ENCODE peak calls at places on chromosomes 6 and 20, in ten cellular contexts. W, T, B, R, X, U, K, Z, S and G are unnamed samples.

GRCh38 chr6:11207199-11207968 is 25.1 kb downstream of the NEDD9 start:
- DNase-seq in W (no peak), T (peak), B (peak), R (peak), X (no peak), U (no peak), K (no peak), Z (no peak), S (peak), G (no peak)

GRCh38 chr6:106495014-106495413 is 134.3 kb downstream of the RTN4IP1 start:
- DNase-seq in W (no peak), T (no peak), B (no peak), R (no peak), X (no peak), U (no peak), K (no peak), Z (no peak), S (no peak), G (no peak)

GRCh38 chr6:76481101-76481500 is 408.6 kb upstream of the IMPG1 start:
- DNase-seq in W (no peak), T (no peak), B (no peak), R (no peak), X (no peak), U (no peak), K (no peak), Z (no peak), S (no peak), G (no peak)

GRCh38 chr6:166729658-166730057 is 102.6 kb upstream of the RPS6KA2 start:
- DNase-seq in W (no peak), T (no peak), B (no peak), R (no peak), X (no peak), U (no peak), K (no peak), Z (no peak), S (no peak), G (no peak)

GRCh38 chr6:22149501-22150490 is 147.0 kb downstream of the PRL start:
- DNase-seq in W (no peak), T (no peak), B (no peak), R (peak), X (peak), U (no peak), K (peak), Z (no peak), S (no peak), G (no peak)

GRCh38 chr20:44104807-44105517 is 82.0 kb downstream of the JPH2 start:
- DNase-seq in W (no peak), T (no peak), B (no peak), R (peak), X (no peak), U (no peak), K (no peak), Z (no peak), S (peak), G (no peak)

GRCh38 chr6:51468704-51469103 is 618.7 kb downstream of the PKHD1 start:
- DNase-seq in W (no peak), T (no peak), B (no peak), R (no peak), X (no peak), U (no peak), K (no peak), Z (no peak), S (no peak), G (no peak)

GRCh38 chr6:137904822-137905617 is 38.0 kb downstream of the TNFAIP3 start:
- DNase-seq in W (peak), T (no peak), B (no peak), R (no peak), X (no peak), U (no peak), K (no peak), Z (peak), S (no peak), G (no peak)

GRCh38 chr6:21741221-21742109 is 147.9 kb downstream of the SOX4 start:
- DNase-seq in W (no peak), T (no peak), B (no peak), R (no peak), X (no peak), U (no peak), K (no peak), Z (no peak), S (no peak), G (no peak)

GRCh38 chr6:18359237-18359885 is 27.8 kb upstream of the RNF144B start:
- DNase-seq in W (no peak), T (no peak), B (no peak), R (no peak), X (no peak), U (no peak), K (no peak), Z (no peak), S (no peak), G (no peak)

GRCh38 chr6:35603326-35604202 is 85.2 kb downstream of the FKBP5 start:
- DNase-seq in W (no peak), T (no peak), B (no peak), R (no peak), X (no peak), U (no peak), K (no peak), Z (no peak), S (no peak), G (no peak)

GRCh38 chr6:32212076-32212760 is 11.6 kb downstream of the NOTCH4 start:
- DNase-seq in W (no peak), T (no peak), B (no peak), R (no peak), X (no peak), U (no peak), K (no peak), Z (no peak), S (no peak), G (no peak)

GRCh38 chr6:21678990-21679389 is 85.4 kb downstream of the SOX4 start:
- DNase-seq in W (no peak), T (no peak), B (no peak), R (peak), X (no peak), U (no peak), K (no peak), Z (no peak), S (no peak), G (no peak)

GRCh38 chr6:83921315-83921714 is 61.8 kb downstream of the CYB5R4 start:
- DNase-seq in W (no peak), T (no peak), B (no peak), R (no peak), X (no peak), U (no peak), K (no peak), Z (no peak), S (no peak), G (no peak)

GRCh38 chr20:39269031-39269461 is 306.9 kb downstream of the DHX35 start:
- DNase-seq in W (no peak), T (no peak), B (no peak), R (peak), X (peak), U (peak), K (peak), Z (peak), S (peak), G (peak)

GRCh38 chr20:11473971-11474370 is 443.7 kb upstream of the BTBD3 start:
- DNase-seq in W (no peak), T (no peak), B (no peak), R (no peak), X (no peak), U (no peak), K (no peak), Z (no peak), S (no peak), G (no peak)

GRCh38 chr6:28802417-28803336 is 121.1 kb downstream of the TRIM27 start:
- DNase-seq in W (no peak), T (no peak), B (peak), R (peak), X (no peak), U (no peak), K (no peak), Z (no peak), S (no peak), G (no peak)

GRCh38 chr6:9085054-9085746 is 649.9 kb upstream of the SLC35B3 start:
- DNase-seq in W (no peak), T (no peak), B (no peak), R (no peak), X (no peak), U (no peak), K (no peak), Z (no peak), S (no peak), G (no peak)

GRCh38 chr6:10258341-10258740 is 156.5 kb downstream of the TFAP2A start:
- DNase-seq in W (no peak), T (no peak), B (no peak), R (no peak), X (no peak), U (no peak), K (no peak), Z (no peak), S (no peak), G (no peak)

GRCh38 chr6:40611416-40611815 is 24.3 kb upstream of the LRFN2 start:
- DNase-seq in W (no peak), T (no peak), B (no peak), R (no peak), X (no peak), U (no peak), K (no peak), Z (no peak), S (no peak), G (no peak)

GRCh38 chr6:163986313-163986712 is 571.8 kb downstream of the QKI start:
- DNase-seq in W (no peak), T (no peak), B (no peak), R (peak), X (no peak), U (no peak), K (no peak), Z (no peak), S (no peak), G (no peak)

GRCh38 chr6:144400321-144400720 is 115.2 kb downstream of the UTRN start:
- DNase-seq in W (no peak), T (no peak), B (no peak), R (no peak), X (no peak), U (no peak), K (no peak), Z (no peak), S (no peak), G (no peak)

GRCh38 chr6:113396644-113397201 is 460.4 kb upstream of the MARCKS start:
- DNase-seq in W (no peak), T (no peak), B (no peak), R (no peak), X (no peak), U (no peak), K (no peak), Z (no peak), S (no peak), G (no peak)

GRCh38 chr6:126337323-126337722 is 2.6 kb upstream of the CENPW start:
- DNase-seq in W (no peak), T (peak), B (no peak), R (peak), X (no peak), U (no peak), K (no peak), Z (no peak), S (peak), G (no peak)

GRCh38 chr20:49187330-49188100 is 619 bp downstream of the STAU1 start:
- DNase-seq in W (peak), T (no peak), B (no peak), R (no peak), X (peak), U (no peak), K (peak), Z (peak), S (peak), G (no peak)